ENCODE peak calls at places on chromosomes 16 and 17, in six cellular contexts. One of them, this sample, is unnamed.

GRCh38 chr16:66542396-66542795 is 7.5 kb downstream of the TK2 start:
- DNase-seq in H1: no peak
- DNase-seq in trophoblast cell: no peak
- DNase-seq in mesenchymal stem cell: no peak
- DNase-seq in H9: no peak
- DNase-seq in neuronal stem cell: no peak
- DNase-seq in this sample: no peak

GRCh38 chr17:67700037-67700436 is 17.7 kb upstream of the NOL11 start:
- DNase-seq in neuronal stem cell: no peak
- DNase-seq in H9: no peak
- DNase-seq in H1: no peak
- DNase-seq in trophoblast cell: no peak
- DNase-seq in mesenchymal stem cell: no peak
- DNase-seq in this sample: no peak

GRCh38 chr17:58665946-58666857 is 25.6 kb downstream of the TEX14 start:
- DNase-seq in H9: no peak
- DNase-seq in mesenchymal stem cell: no peak
- DNase-seq in H1: no peak
- DNase-seq in trophoblast cell: no peak
- DNase-seq in neuronal stem cell: no peak
- DNase-seq in this sample: no peak

GRCh38 chr17:44518032-44518431 is 14.8 kb upstream of the GPATCH8 start:
- DNase-seq in mesenchymal stem cell: no peak
- DNase-seq in H1: no peak
- DNase-seq in trophoblast cell: no peak
- DNase-seq in neuronal stem cell: no peak
- DNase-seq in H9: no peak
- DNase-seq in this sample: peak; percentile 51

GRCh38 chr17:59572301-59572924 is 7.0 kb downstream of the DHX40 start:
- DNase-seq in neuronal stem cell: no peak
- DNase-seq in H1: no peak
- DNase-seq in mesenchymal stem cell: peak; percentile 45
- DNase-seq in trophoblast cell: no peak
- DNase-seq in H9: no peak
- DNase-seq in this sample: peak; percentile 35

GRCh38 chr16:89860747-89861304 is 12.6 kb upstream of the TCF25 start:
- DNase-seq in H9: peak; percentile 89
- DNase-seq in neuronal stem cell: peak; percentile 48
- DNase-seq in mesenchymal stem cell: peak; percentile 55
- DNase-seq in trophoblast cell: peak; percentile 39
- DNase-seq in H1: peak; percentile 97
- DNase-seq in this sample: peak; percentile 17

GRCh38 chr17:6603746-6604325 is 36.7 kb downstream of the KIAA0753 start:
- DNase-seq in H1: no peak
- DNase-seq in trophoblast cell: no peak
- DNase-seq in mesenchymal stem cell: no peak
- DNase-seq in neuronal stem cell: no peak
- DNase-seq in H9: no peak
- DNase-seq in this sample: peak; percentile 30

GRCh38 chr16:89720520-89720858 is 209 bp downstream of the VPS9D1 start:
- DNase-seq in H9: peak; percentile 67
- DNase-seq in neuronal stem cell: peak; percentile 63
- DNase-seq in H1: peak; percentile 85
- DNase-seq in trophoblast cell: no peak
- DNase-seq in mesenchymal stem cell: peak; percentile 58
- DNase-seq in this sample: no peak

GRCh38 chr17:63356275-63356905 is 89.7 kb downstream of the CYB561 start:
- DNase-seq in H1: no peak
- DNase-seq in mesenchymal stem cell: peak; percentile 40
- DNase-seq in trophoblast cell: no peak
- DNase-seq in neuronal stem cell: no peak
- DNase-seq in H9: no peak
- DNase-seq in this sample: peak; percentile 86

GRCh38 chr17:40059729-40060475 is 2.9 kb upstream of the THRA start:
- DNase-seq in trophoblast cell: no peak
- DNase-seq in H1: no peak
- DNase-seq in H9: no peak
- DNase-seq in neuronal stem cell: no peak
- DNase-seq in mesenchymal stem cell: no peak
- DNase-seq in this sample: no peak
- H4K91ac ChIP-seq in trophoblast cell: no peak overlapping the region
- H4K91ac ChIP-seq in H1: no peak overlapping the region
- H4K91ac ChIP-seq in H9: no peak overlapping the region
- H4K91ac ChIP-seq in neuronal stem cell: no peak overlapping the region
- H4K91ac ChIP-seq in mesenchymal stem cell: no peak overlapping the region
- H4K91ac ChIP-seq in this sample: no peak overlapping the region

DNA sequence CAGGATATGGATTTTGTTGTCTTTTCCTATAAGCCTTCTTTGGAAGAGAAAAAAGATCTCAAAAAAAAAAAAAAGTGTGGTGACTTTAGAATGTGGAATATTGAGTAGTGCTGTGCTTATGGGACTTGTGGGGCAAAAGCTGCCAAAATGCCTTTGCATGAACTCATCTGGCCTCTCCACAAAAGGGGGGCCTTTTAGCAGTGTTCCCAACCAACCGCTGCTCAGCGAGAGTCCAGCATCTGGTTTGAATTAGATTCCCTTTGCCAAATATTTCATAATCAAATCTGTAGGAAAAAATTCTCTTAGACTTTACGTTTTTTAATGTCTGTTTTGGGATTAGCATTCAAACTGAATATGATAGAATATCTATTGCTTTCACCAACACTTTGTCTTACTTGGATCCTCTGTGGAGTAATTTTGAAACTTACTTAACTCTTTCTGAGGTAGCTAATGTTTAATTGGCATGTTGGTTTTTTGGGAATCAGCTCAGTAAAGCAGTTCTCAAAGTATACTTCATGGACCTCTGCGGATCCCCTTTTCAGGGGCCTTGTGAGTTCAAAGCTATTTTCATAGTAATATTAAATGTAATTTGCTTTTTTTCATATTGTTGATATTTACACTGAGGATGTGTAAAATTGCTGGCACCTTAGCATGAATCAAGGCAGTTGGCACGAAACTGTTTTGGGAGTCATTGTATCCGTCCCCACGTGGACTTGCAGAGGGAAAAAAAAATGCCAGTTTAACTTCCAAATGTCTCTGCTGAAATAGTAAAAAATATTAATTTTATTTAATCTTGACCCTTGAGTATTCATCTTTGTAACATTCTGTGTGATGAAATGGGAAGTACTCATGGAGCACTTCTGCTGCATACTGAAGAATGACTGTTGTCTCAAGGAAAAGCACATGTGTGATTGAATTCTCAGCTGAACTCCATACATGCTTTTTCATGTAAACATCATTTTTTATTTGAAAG is 34.7 kb upstream of the VPS4A start:
- DNase-seq in H1: no peak
- DNase-seq in mesenchymal stem cell: peak; percentile 17
- DNase-seq in H9: no peak
- DNase-seq in neuronal stem cell: no peak
- DNase-seq in trophoblast cell: no peak
- DNase-seq in this sample: peak; percentile 98
- H4K91ac ChIP-seq in H1: no peak overlapping the region
- H4K91ac ChIP-seq in mesenchymal stem cell: no peak overlapping the region
- H4K91ac ChIP-seq in H9: no peak overlapping the region
- H4K91ac ChIP-seq in neuronal stem cell: no peak overlapping the region
- H4K91ac ChIP-seq in trophoblast cell: no peak overlapping the region
- H4K91ac ChIP-seq in this sample: peak overlapping the region; percentile 66

GRCh38 chr17:48101012-48101720 is at the start of gene CBX1:
- DNase-seq in trophoblast cell: peak; percentile 95
- DNase-seq in H9: peak; percentile 99
- DNase-seq in mesenchymal stem cell: peak; percentile 91
- DNase-seq in neuronal stem cell: peak; percentile 94
- DNase-seq in H1: peak; percentile 95
- DNase-seq in this sample: peak; percentile 94
- H4K91ac ChIP-seq in trophoblast cell: peak within 1 kb of the TSS; percentile 92
- H4K91ac ChIP-seq in H9: no peak within 1 kb of the TSS
- H4K91ac ChIP-seq in mesenchymal stem cell: peak within 1 kb of the TSS; percentile 96
- H4K91ac ChIP-seq in neuronal stem cell: no peak within 1 kb of the TSS
- H4K91ac ChIP-seq in H1: peak within 1 kb of the TSS; percentile 80
- H4K91ac ChIP-seq in this sample: peak within 1 kb of the TSS; percentile 80

GRCh38 chr17:57637668-57638010 is 107.5 kb downstream of the CCDC182 start:
- DNase-seq in neuronal stem cell: no peak
- DNase-seq in H9: no peak
- DNase-seq in trophoblast cell: no peak
- DNase-seq in mesenchymal stem cell: no peak
- DNase-seq in H1: no peak
- DNase-seq in this sample: no peak

GRCh38 chr17:57639381-57639780 is 105.7 kb downstream of the CCDC182 start:
- DNase-seq in mesenchymal stem cell: no peak
- DNase-seq in H9: no peak
- DNase-seq in H1: no peak
- DNase-seq in neuronal stem cell: no peak
- DNase-seq in trophoblast cell: no peak
- DNase-seq in this sample: no peak

GRCh38 chr17:57638284-57638683 is 106.8 kb downstream of the CCDC182 start:
- DNase-seq in H1: no peak
- DNase-seq in trophoblast cell: no peak
- DNase-seq in neuronal stem cell: no peak
- DNase-seq in H9: no peak
- DNase-seq in mesenchymal stem cell: no peak
- DNase-seq in this sample: no peak

GRCh38 chr17:57641761-57642160 is 103.3 kb downstream of the CCDC182 start:
- DNase-seq in H1: no peak
- DNase-seq in neuronal stem cell: no peak
- DNase-seq in H9: no peak
- DNase-seq in mesenchymal stem cell: no peak
- DNase-seq in trophoblast cell: no peak
- DNase-seq in this sample: no peak

DNA sequence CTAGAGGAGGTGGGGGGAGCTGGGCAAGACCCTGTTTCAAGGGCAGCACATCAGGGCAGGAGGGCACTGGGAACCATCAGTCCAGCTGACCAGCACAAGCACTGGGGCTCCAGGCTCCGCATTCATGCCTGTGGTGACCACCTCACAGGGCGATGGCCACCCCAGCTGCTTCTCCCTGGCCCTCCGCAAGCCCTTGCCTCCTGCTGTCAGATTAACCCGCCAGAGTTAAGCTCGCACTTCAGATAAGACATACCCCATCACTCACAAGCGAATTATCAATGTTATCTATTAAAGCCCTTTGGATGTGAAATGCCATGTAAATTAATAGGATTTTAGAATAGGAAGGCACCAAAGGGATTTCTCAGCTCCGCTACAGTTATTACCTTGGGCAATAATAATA is 105.0 kb downstream of the CCDC182 start:
- DNase-seq in neuronal stem cell: no peak
- DNase-seq in trophoblast cell: no peak
- DNase-seq in mesenchymal stem cell: no peak
- DNase-seq in H1: no peak
- DNase-seq in H9: no peak
- DNase-seq in this sample: no peak
- H4K91ac ChIP-seq in neuronal stem cell: no peak overlapping the region
- H4K91ac ChIP-seq in trophoblast cell: no peak overlapping the region
- H4K91ac ChIP-seq in mesenchymal stem cell: no peak overlapping the region
- H4K91ac ChIP-seq in H1: no peak overlapping the region
- H4K91ac ChIP-seq in H9: no peak overlapping the region
- H4K91ac ChIP-seq in this sample: no peak overlapping the region

GRCh38 chr17:79525793-79526677 is 84.8 kb downstream of the RBFOX3 start:
- DNase-seq in H9: no peak
- DNase-seq in trophoblast cell: no peak
- DNase-seq in mesenchymal stem cell: no peak
- DNase-seq in neuronal stem cell: no peak
- DNase-seq in H1: no peak
- DNase-seq in this sample: no peak
- H4K91ac ChIP-seq in H9: no peak overlapping the region
- H4K91ac ChIP-seq in trophoblast cell: no peak overlapping the region
- H4K91ac ChIP-seq in mesenchymal stem cell: no peak overlapping the region
- H4K91ac ChIP-seq in neuronal stem cell: no peak overlapping the region
- H4K91ac ChIP-seq in H1: no peak overlapping the region
- H4K91ac ChIP-seq in this sample: no peak overlapping the region

GRCh38 chr17:64687376-64687775 is 25.3 kb upstream of the SMURF2 start:
- DNase-seq in H1: no peak
- DNase-seq in trophoblast cell: no peak
- DNase-seq in neuronal stem cell: no peak
- DNase-seq in H9: no peak
- DNase-seq in mesenchymal stem cell: no peak
- DNase-seq in this sample: no peak

GRCh38 chr17:64688481-64688880 is 26.4 kb upstream of the SMURF2 start:
- DNase-seq in H9: no peak
- DNase-seq in H1: no peak
- DNase-seq in trophoblast cell: no peak
- DNase-seq in mesenchymal stem cell: no peak
- DNase-seq in neuronal stem cell: no peak
- DNase-seq in this sample: no peak

GRCh38 chr17:64689106-64689505 is 27.0 kb upstream of the SMURF2 start:
- DNase-seq in mesenchymal stem cell: no peak
- DNase-seq in neuronal stem cell: no peak
- DNase-seq in H1: no peak
- DNase-seq in trophoblast cell: no peak
- DNase-seq in H9: no peak
- DNase-seq in this sample: no peak

GRCh38 chr17:64686705-64687104 is 24.6 kb upstream of the SMURF2 start:
- DNase-seq in mesenchymal stem cell: no peak
- DNase-seq in neuronal stem cell: no peak
- DNase-seq in H9: no peak
- DNase-seq in H1: no peak
- DNase-seq in trophoblast cell: no peak
- DNase-seq in this sample: no peak

DNA sequence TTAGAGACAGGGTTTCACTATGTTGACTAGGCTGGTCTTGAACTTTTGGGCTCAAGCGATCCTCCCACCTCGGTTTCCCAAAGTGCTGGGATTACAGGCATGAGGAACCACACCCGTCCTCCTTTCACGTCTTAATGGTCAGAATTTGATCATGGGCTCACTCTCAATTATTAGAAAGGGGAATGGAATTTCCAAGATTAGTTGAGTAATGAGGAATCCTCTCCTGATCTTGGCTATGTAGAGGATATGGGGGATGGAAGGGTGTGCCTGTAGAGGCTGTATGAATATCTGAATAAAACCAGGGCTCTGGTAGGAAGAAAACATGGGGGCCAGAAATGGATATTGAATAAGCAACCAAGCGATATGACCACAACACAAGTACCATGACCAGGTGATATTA is 25.9 kb upstream of the SMURF2 start:
- DNase-seq in neuronal stem cell: no peak
- DNase-seq in trophoblast cell: no peak
- DNase-seq in mesenchymal stem cell: no peak
- DNase-seq in H9: no peak
- DNase-seq in H1: no peak
- DNase-seq in this sample: peak; percentile 80
- H4K91ac ChIP-seq in neuronal stem cell: no peak overlapping the region
- H4K91ac ChIP-seq in trophoblast cell: no peak overlapping the region
- H4K91ac ChIP-seq in mesenchymal stem cell: no peak overlapping the region
- H4K91ac ChIP-seq in H9: no peak overlapping the region
- H4K91ac ChIP-seq in H1: no peak overlapping the region
- H4K91ac ChIP-seq in this sample: peak overlapping the region; percentile 98

GRCh38 chr16:35560637-35560984 is 2101.2 kb downstream of the TP53TG3F start:
- DNase-seq in mesenchymal stem cell: no peak
- DNase-seq in trophoblast cell: peak; percentile 23
- DNase-seq in H1: no peak
- DNase-seq in H9: no peak
- DNase-seq in neuronal stem cell: no peak
- DNase-seq in this sample: no peak
- H4K91ac ChIP-seq in mesenchymal stem cell: no peak overlapping the region
- H4K91ac ChIP-seq in trophoblast cell: no peak overlapping the region
- H4K91ac ChIP-seq in H1: no peak overlapping the region
- H4K91ac ChIP-seq in H9: no peak overlapping the region
- H4K91ac ChIP-seq in neuronal stem cell: no peak overlapping the region
- H4K91ac ChIP-seq in this sample: no peak overlapping the region